ENCODE peak calls at places on chromosomes 2 and 18, in nine cellular contexts. D is heart right ventricle; U is WERI-Rb-1; V is body of pancreas; Z is CD8-positive, alpha-beta T cell; J is endothelial cell of umbilical vein; Q is kidney; C is cardiac muscle cell; X is foreskin keratinocyte. Y is an unnamed sample.
A peak's percentile ranks its signal among the peaks of the same experiment; 100 is the strongest.

GRCh38 chr2:44016282-44016681 is 20.5 kb upstream of the LRPPRC start:
- DNase-seq in D (peak; percentile 33), U (no peak), V (peak; percentile 43), Z (peak; percentile 25), J (peak; percentile 48), Q (no peak), C (peak; percentile 72), X (peak; percentile 18), Y (peak; percentile 25)

GRCh38 chr2:78592547-78592946 is 433.0 kb upstream of the REG3G start:
- DNase-seq in D (no peak), U (no peak), V (no peak), Z (no peak), J (no peak), Q (no peak), C (no peak), X (no peak), Y (no peak)

GRCh38 chr2:159091981-159092380 is 123.5 kb downstream of the TANC1 start:
- DNase-seq in D (no peak), U (no peak), V (no peak), Z (peak; percentile 16), J (peak; percentile 55), Q (no peak), C (no peak), X (no peak), Y (no peak)

GRCh38 chr2:85265304-85265703 is 62.5 kb downstream of the TGOLN2 start:
- DNase-seq in D (peak; percentile 68), U (no peak), V (no peak), Z (no peak), J (no peak), Q (no peak), C (peak; percentile 17), X (peak; percentile 55), Y (no peak)

GRCh38 chr2:237603718-237604362 is 13.3 kb upstream of the RAB17 start:
- DNase-seq in D (no peak), U (no peak), V (no peak), Z (peak; percentile 60), J (peak; percentile 96), Q (no peak), C (peak; percentile 85), X (peak; percentile 34), Y (peak; percentile 87)

GRCh38 chr18:42078711-42079110 is 123.7 kb downstream of the PIK3C3 start:
- DNase-seq in D (no peak), U (no peak), V (no peak), Z (no peak), J (no peak), Q (no peak), C (peak; percentile 80), X (no peak), Y (peak; percentile 47)

GRCh38 chr18:9117980-9118841 is 15.7 kb downstream of the NDUFV2 start:
- DNase-seq in D (no peak), U (no peak), V (no peak), Z (no peak), J (peak; percentile 86), Q (no peak), C (peak; percentile 54), X (peak; percentile 44), Y (no peak)

GRCh38 chr2:203527719-203528118 is 7.4 kb downstream of the RAPH1 start:
- DNase-seq in D (no peak), U (no peak), V (no peak), Z (no peak), J (no peak), Q (no peak), C (no peak), X (no peak), Y (no peak)

GRCh38 chr2:238714038-238714528 is 133.8 kb upstream of the TWIST2 start:
- DNase-seq in D (no peak), U (no peak), V (no peak), Z (no peak), J (no peak), Q (no peak), C (peak; percentile 29), X (peak; percentile 19), Y (no peak)

GRCh38 chr2:1742300-1742679 is 2.0 kb downstream of the PXDN start:
- DNase-seq in D (peak; percentile 2), U (no peak), V (no peak), Z (no peak), J (no peak), Q (no peak), C (no peak), X (no peak), Y (no peak)

GRCh38 chr2:237315881-237316225 is 98.1 kb downstream of the COL6A3 start:
- DNase-seq in D (no peak), U (no peak), V (peak; percentile 33), Z (no peak), J (no peak), Q (no peak), C (peak; percentile 82), X (no peak), Y (peak; percentile 67)

GRCh38 chr18:26488417-26489009 is 59.8 kb downstream of the KCTD1 start:
- DNase-seq in D (no peak), U (no peak), V (no peak), Z (no peak), J (no peak), Q (no peak), C (no peak), X (peak; percentile 85), Y (no peak)

GRCh38 chr2:85502720-85503119 is 36.2 kb upstream of the MAT2A start:
- DNase-seq in D (no peak), U (no peak), V (no peak), Z (no peak), J (no peak), Q (no peak), C (no peak), X (no peak), Y (no peak)

GRCh38 chr2:9755638-9756037 is 87.6 kb upstream of the TAF1B start:
- DNase-seq in D (no peak), U (no peak), V (no peak), Z (no peak), J (no peak), Q (no peak), C (no peak), X (no peak), Y (no peak)

DNA sequence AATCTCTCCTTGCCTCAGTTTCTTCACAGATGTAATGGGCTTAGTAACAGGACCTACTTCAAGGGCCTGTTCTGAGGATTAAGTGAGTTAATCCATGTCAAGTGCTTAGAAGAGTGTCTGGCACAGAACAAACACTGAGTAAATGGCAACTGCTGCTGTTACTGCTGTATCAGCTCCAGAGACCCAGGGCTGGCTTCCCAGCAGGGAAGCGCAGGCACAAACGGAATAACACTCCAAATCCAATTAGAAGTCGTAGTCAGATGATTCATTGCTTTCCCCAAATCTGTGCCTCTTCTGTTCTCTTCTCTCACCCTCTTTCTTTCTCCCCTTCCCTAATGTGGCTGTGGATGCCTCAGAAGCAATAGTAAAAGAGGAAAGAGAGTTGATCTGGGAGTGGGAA is 101.1 kb upstream of the FZD7 start:
- DNase-seq in D (no peak), U (peak; percentile 68), V (no peak), Z (no peak), J (no peak), Q (no peak), C (no peak), X (no peak), Y (no peak)
- H3K27ac ChIP-seq in D (no peak overlapping the region), U (no peak overlapping the region), V (no peak overlapping the region), Z (no peak overlapping the region), J (no peak overlapping the region), Q (no peak overlapping the region), C (no peak overlapping the region), X (no peak overlapping the region), Y (no peak overlapping the region)

GRCh38 chr2:30375915-30376314 is 71.1 kb upstream of the LCLAT1 start:
- DNase-seq in D (no peak), U (no peak), V (no peak), Z (no peak), J (no peak), Q (no peak), C (no peak), X (no peak), Y (no peak)

GRCh38 chr2:30374380-30374779 is 72.7 kb upstream of the LCLAT1 start:
- DNase-seq in D (no peak), U (no peak), V (no peak), Z (no peak), J (no peak), Q (no peak), C (no peak), X (no peak), Y (no peak)

GRCh38 chr2:30372836-30373235 is 74.2 kb upstream of the LCLAT1 start:
- DNase-seq in D (no peak), U (no peak), V (no peak), Z (no peak), J (no peak), Q (no peak), C (no peak), X (no peak), Y (no peak)

GRCh38 chr2:30371772-30372373 is 75.2 kb upstream of the LCLAT1 start:
- DNase-seq in D (no peak), U (peak; percentile 1), V (no peak), Z (no peak), J (no peak), Q (no peak), C (no peak), X (peak; percentile 8), Y (no peak)

DNA sequence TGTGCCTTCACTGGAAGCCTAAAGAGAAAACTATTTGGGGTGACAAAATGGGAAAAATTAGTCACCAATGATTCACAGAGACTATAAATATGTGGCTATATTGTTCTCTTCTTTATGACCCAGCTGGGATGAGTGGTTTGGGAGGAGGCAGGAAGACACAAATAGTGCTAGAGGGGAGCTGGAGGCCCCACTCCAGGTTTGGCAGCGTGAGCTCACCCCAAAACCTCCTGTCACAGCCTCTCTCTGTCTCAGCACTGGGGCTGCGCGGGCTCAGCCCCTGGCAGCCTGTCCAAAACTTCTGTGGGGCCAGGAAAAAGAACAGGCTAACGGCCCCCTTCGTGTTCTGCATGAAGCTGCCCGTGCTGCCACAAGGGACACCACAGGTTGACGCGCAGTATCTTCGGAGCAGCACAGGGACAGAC is 73.2 kb upstream of the LCLAT1 start:
- DNase-seq in D (no peak), U (peak; percentile 9), V (no peak), Z (no peak), J (no peak), Q (no peak), C (peak; percentile 24), X (peak; percentile 75), Y (peak; percentile 18)
- TF ChIP-seq CTCF in D (no peak), U (no peak), V (no peak), Z (no peak), J (no peak), Q (no peak), C (no peak), X (no peak), Y (peak; percentile 14)

GRCh38 chr2:109339519-109339991 is 210.6 kb downstream of the SH3RF3 start:
- DNase-seq in D (no peak), U (no peak), V (no peak), Z (no peak), J (peak; percentile 84), Q (no peak), C (peak; percentile 66), X (no peak), Y (peak; percentile 22)
- H3K27ac ChIP-seq in D (no peak overlapping the region), U (no peak overlapping the region), V (no peak overlapping the region), Z (no peak overlapping the region), J (peak overlapping the region; percentile 52), Q (no peak overlapping the region), C (no peak overlapping the region), X (no peak overlapping the region), Y (no peak overlapping the region)

DNA sequence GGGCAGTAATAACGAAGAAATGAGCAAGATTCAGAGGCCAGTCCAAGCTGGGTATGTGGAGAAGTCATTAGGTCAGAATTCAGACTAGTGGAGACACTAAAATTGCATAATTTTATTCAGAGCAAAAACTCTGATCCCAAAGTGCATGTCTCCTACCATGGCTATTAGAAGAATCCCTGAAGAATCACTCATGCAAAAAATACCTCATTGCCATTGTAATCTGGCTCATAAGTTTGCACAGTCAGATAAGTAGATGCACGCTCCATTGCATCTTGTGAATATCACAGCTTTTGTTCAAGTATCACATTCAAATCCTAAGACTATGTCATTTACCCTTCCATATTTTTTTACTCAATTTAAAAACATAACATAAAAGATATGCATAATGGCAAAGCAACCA is 692.2 kb upstream of the KLHL29 start:
- DNase-seq in D (no peak), U (no peak), V (no peak), Z (no peak), J (no peak), Q (no peak), C (no peak), X (no peak), Y (no peak)
- TF ChIP-seq CTCF in D (no peak), U (no peak), V (no peak), Z (no peak), J (no peak), Q (no peak), C (no peak), X (no peak), Y (no peak)

Y was measured in brain microvascular endothelial cell.